ENCODE peak calls at places on chromosome 21, in six cellular contexts. N is brain microvascular endothelial cell, H is dorsolateral prefrontal cortex, F is gastrocnemius medialis, D is GM12878, E is tibial nerve. G is an unnamed sample.

GRCh38 chr21:34715518-34715917 is 46.7 kb downstream of the CLIC6 start:
- DNase-seq in N (no peak), H (no peak), F (no peak), D (no peak), E (no peak), G (no peak)

GRCh38 chr21:14120091-14120734 is 90.5 kb downstream of the LIPI start:
- DNase-seq in N (no peak), H (peak; percentile 74), F (no peak), D (peak; percentile 23), E (peak; percentile 13), G (no peak)

GRCh38 chr21:14260459-14260764 is 44.5 kb downstream of the RBM11 start:
- DNase-seq in N (no peak), H (no peak), F (no peak), D (no peak), E (no peak), G (no peak)

GRCh38 chr21:46229923-46230260 is 1.3 kb upstream of the LSS start:
- DNase-seq in N (no peak), H (no peak), F (no peak), D (no peak), E (no peak), G (no peak)

GRCh38 chr21:44712203-44713028 is 1.0 kb upstream of the TSPEAR start:
- DNase-seq in N (no peak), H (no peak), F (no peak), D (no peak), E (no peak), G (peak; percentile 37)

GRCh38 chr21:45292399-45293213 is 4.9 kb upstream of the POFUT2 start:
- DNase-seq in N (peak; percentile 79), H (peak; percentile 79), F (peak; percentile 56), D (no peak), E (peak; percentile 80), G (peak; percentile 41)

GRCh38 chr21:44730951-44731579 is 19.7 kb upstream of the TSPEAR start:
- DNase-seq in N (no peak), H (no peak), F (no peak), D (no peak), E (no peak), G (peak; percentile 31)

GRCh38 chr21:44300262-44300959 is 558 bp downstream of the PFKL start:
- DNase-seq in N (peak; percentile 6), H (no peak), F (no peak), D (no peak), E (peak; percentile 58), G (peak; percentile 85)

GRCh38 chr21:39593522-39593921 is 19.2 kb upstream of the B3GALT5 start:
- DNase-seq in N (no peak), H (no peak), F (no peak), D (no peak), E (no peak), G (no peak)

GRCh38 chr21:44487831-44488230 is 32.5 kb downstream of the LRRC3 start:
- DNase-seq in N (peak; percentile 36), H (no peak), F (no peak), D (no peak), E (no peak), G (no peak)

GRCh38 chr21:27219068-27219467 is 252.2 kb upstream of the ADAMTS5 start:
- DNase-seq in N (peak; percentile 34), H (no peak), F (no peak), D (no peak), E (no peak), G (no peak)

GRCh38 chr21:25790122-25790951 is 55.6 kb downstream of the GABPA start:
- DNase-seq in N (peak; percentile 18), H (no peak), F (no peak), D (no peak), E (peak; percentile 5), G (no peak)

GRCh38 chr21:38389891-38390290 is 108.4 kb downstream of the ERG start:
- DNase-seq in N (no peak), H (no peak), F (no peak), D (no peak), E (no peak), G (no peak)

GRCh38 chr21:44982558-44983244 is 42.9 kb downstream of the SLX9 start:
- DNase-seq in N (peak; percentile 92), H (no peak), F (no peak), D (no peak), E (no peak), G (peak; percentile 43)

GRCh38 chr21:44960141-44961092 is 20.6 kb downstream of the SLX9 start:
- DNase-seq in N (no peak), H (no peak), F (no peak), D (no peak), E (no peak), G (no peak)

GRCh38 chr21:39057121-39057520 is 126.1 kb downstream of the PSMG1 start:
- DNase-seq in N (no peak), H (no peak), F (no peak), D (no peak), E (no peak), G (peak; percentile 52)

GRCh38 chr21:24941316-24942185 is 665.7 kb downstream of the MRPL39 start:
- DNase-seq in N (no peak), H (no peak), F (no peak), D (no peak), E (no peak), G (no peak)

GRCh38 chr21:44815852-44816628 is 1.8 kb downstream of the SUMO3 start:
- DNase-seq in N (no peak), H (no peak), F (no peak), D (no peak), E (no peak), G (no peak)

GRCh38 chr21:43928230-43928607 is 63.2 kb downstream of the AGPAT3 start:
- DNase-seq in N (no peak), H (no peak), F (no peak), D (no peak), E (no peak), G (no peak)

GRCh38 chr21:14901482-14901958 is 163.3 kb downstream of the NRIP1 start:
- DNase-seq in N (peak; percentile 45), H (no peak), F (no peak), D (no peak), E (no peak), G (no peak)

GRCh38 chr21:35149698-35150097 is 100.6 kb upstream of the RUNX1 start:
- DNase-seq in N (no peak), H (no peak), F (no peak), D (no peak), E (no peak), G (no peak)

GRCh38 chr21:45857761-45858160 is 123.8 kb upstream of the COL6A1 start:
- DNase-seq in N (no peak), H (peak; percentile 13), F (no peak), D (no peak), E (no peak), G (peak; percentile 30)

GRCh38 chr21:30426732-30427131 is 1.0 kb upstream of the KRTAP13-3 start:
- DNase-seq in N (no peak), H (no peak), F (no peak), D (no peak), E (no peak), G (no peak)

GRCh38 chr21:42218836-42219605 is at the start of gene ABCG1:
- DNase-seq in N (no peak), H (peak; percentile 46), F (no peak), D (no peak), E (no peak), G (no peak)
- H3K27me3 ChIP-seq in N (peaks cover 26% of the 10 kb centered on the region), H (no peaks in the 10 kb centered on the region), F (no peaks in the 10 kb centered on the region), D (peaks cover 4% of the 10 kb centered on the region), E (peaks cover 28% of the 10 kb centered on the region), G (no peaks in the 10 kb centered on the region)

DNA sequence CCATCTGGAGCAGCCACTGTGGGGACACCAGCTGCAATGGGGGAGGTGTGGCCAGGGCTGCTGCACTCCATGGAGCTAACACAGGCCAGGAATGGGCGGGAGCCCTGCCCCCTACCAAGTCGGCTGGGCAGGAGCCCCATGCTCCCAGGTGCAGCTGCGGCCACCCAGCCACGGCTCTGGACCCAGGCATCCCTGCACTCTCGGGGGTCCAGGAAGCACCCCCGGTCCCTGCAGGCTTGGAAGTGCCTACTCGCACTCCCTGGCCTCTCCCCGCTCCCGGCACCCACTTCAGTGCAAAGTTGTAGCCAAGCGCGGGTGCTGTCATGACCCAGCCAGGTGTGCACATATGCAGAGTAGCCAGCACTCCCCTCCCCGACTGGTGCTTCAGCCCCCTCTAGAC is 91.8 kb downstream of the HLCS start:
- DNase-seq in N (no peak), H (no peak), F (no peak), D (no peak), E (no peak), G (no peak)
- H3K27me3 ChIP-seq in N (no peaks in the 10 kb centered on the region), H (no peaks in the 10 kb centered on the region), F (no peaks in the 10 kb centered on the region), D (no peaks in the 10 kb centered on the region), E (no peaks in the 10 kb centered on the region), G (no peaks in the 10 kb centered on the region)

DNA sequence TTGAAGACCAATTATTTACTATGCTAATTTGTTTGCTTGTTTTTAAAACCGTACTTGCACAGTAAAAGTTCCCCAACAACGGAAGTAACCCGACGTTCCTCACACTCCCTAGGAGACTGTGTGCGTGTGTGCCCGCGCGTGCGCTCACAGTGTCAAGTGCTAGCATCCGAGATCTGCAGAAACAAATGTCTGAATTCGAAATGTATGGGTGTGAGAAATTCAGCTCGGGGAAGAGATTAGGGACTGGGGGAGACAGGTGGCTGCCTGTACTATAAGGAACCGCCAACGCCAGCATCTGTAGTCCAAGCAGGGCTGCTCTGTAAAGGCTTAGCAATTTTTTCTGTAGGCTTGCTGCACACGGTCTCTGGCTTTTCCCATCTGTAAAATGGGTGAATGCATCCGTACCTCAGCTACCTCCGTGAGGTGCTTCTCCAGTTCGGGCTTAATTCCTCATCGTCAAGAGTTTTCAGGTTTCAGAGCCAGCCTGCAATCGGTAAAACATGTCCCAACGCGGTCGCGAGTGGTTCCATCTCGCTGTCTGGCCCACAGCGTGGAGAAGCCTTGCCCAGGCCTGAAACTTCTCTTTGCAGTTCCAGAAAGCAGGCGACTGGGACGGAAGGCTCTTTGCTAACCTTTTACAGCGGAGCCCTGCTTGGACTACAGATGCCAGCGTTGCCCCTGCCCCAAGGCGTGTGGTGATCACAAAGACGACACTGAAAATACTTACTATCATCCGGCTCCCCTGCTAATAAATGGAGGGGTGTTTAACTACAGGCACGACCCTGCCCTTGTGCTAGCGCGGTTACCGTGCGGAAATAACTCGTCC is 1.2 kb upstream of the OLIG2 start:
- DNase-seq in N (no peak), H (no peak), F (no peak), D (no peak), E (no peak), G (no peak)
- H3K27me3 ChIP-seq in N (peaks cover 99% of the 10 kb centered on the region), H (peaks cover 93% of the 10 kb centered on the region), F (peaks cover 94% of the 10 kb centered on the region), D (peaks cover 41% of the 10 kb centered on the region), E (peaks cover 99% of the 10 kb centered on the region), G (peaks cover 11% of the 10 kb centered on the region)

GRCh38 chr21:28269173-28269572 is 723.5 kb downstream of the LTN1 start:
- DNase-seq in N (no peak), H (no peak), F (no peak), D (no peak), E (no peak), G (no peak)
- H3K27me3 ChIP-seq in N (no peaks in the 10 kb centered on the region), H (no peaks in the 10 kb centered on the region), F (no peaks in the 10 kb centered on the region), D (no peaks in the 10 kb centered on the region), E (no peaks in the 10 kb centered on the region), G (no peaks in the 10 kb centered on the region)